ENCODE peak calls at places on chromosomes 7 and 10, in five cellular contexts. S is HFFc6, L is endothelial cell, X is prostate gland, M is left lung. O is an unnamed sample.

GRCh38 chr10:24416248-24416647 is 207.3 kb downstream of the KIAA1217 start:
- DNase-seq in L (no peak), S (no peak), X (peak; percentile 63), M (no peak), O (no peak)

GRCh38 chr7:136976504-136977251 is 108.2 kb downstream of the CHRM2 start:
- DNase-seq in M (no peak), L (no peak), X (no peak), S (no peak), O (no peak)

GRCh38 chr7:94182066-94182465 is 177.9 kb upstream of the BET1 start:
- DNase-seq in S (peak; percentile 82), X (no peak), L (no peak), M (no peak), O (peak; percentile 28)

GRCh38 chr10:132713421-132714095 is 72.4 kb downstream of the NKX6-2 start:
- DNase-seq in L (no peak), S (no peak), X (no peak), M (no peak), O (no peak)

GRCh38 chr10:52674474-52674873 is 98.1 kb downstream of the MBL2 start:
- DNase-seq in X (no peak), S (no peak), L (no peak), M (no peak), O (no peak)

GRCh38 chr10:74825371-74826141 is 844 bp upstream of the KAT6B start:
- DNase-seq in X (no peak), S (no peak), M (no peak), L (peak; percentile 62), O (peak; percentile 57)

GRCh38 chr7:71777278-71777677 is 634.9 kb downstream of the CALN1 start:
- DNase-seq in S (no peak), L (no peak), X (no peak), M (no peak), O (no peak)

GRCh38 chr7:150322833-150323681 is at the start of the genes ACTR3C and LRRC61:
- DNase-seq in S (no peak), M (peak; percentile 74), L (no peak), X (peak; percentile 55), O (peak; percentile 73)

GRCh38 chr7:83130623-83131545 is 31.8 kb downstream of the PCLO start:
- DNase-seq in X (no peak), S (no peak), M (no peak), L (no peak), O (no peak)

GRCh38 chr7:44277391-44277790 is 48.0 kb downstream of the CAMK2B start:
- DNase-seq in M (no peak), S (no peak), L (no peak), X (no peak), O (no peak)

GRCh38 chr7:37092548-37092947 is 356.1 kb downstream of the ELMO1 start:
- DNase-seq in S (no peak), X (no peak), L (no peak), M (no peak), O (no peak)

GRCh38 chr7:18638594-18639452 is 143.3 kb downstream of the HDAC9 start:
- DNase-seq in L (no peak), X (no peak), S (peak; percentile 64), M (no peak), O (peak; percentile 27)

GRCh38 chr7:27168265-27168947 is 3.1 kb upstream of the HOXA9 start:
- DNase-seq in S (peak; percentile 70), M (peak; percentile 37), X (peak; percentile 79), L (no peak), O (no peak)

GRCh38 chr7:97390052-97390451 is 272.6 kb downstream of the SDHAF3 start:
- DNase-seq in X (no peak), L (no peak), M (no peak), S (no peak), O (no peak)

GRCh38 chr7:132345730-132346129 is 230.5 kb downstream of the PLXNA4 start:
- DNase-seq in X (no peak), L (no peak), S (no peak), M (no peak), O (no peak)

GRCh38 chr7:158758563-158759244 is 54.1 kb upstream of the NCAPG2 start:
- DNase-seq in S (no peak), M (no peak), L (no peak), X (no peak), O (no peak)

GRCh38 chr10:111206521-111206920 is 129.7 kb downstream of the ADRA2A start:
- DNase-seq in X (no peak), S (no peak), M (no peak), L (no peak), O (no peak)

GRCh38 chr7:1123721-1124120 is 35.8 kb downstream of the GPER1 start:
- DNase-seq in S (no peak), X (no peak), M (peak; percentile 64), L (peak; percentile 87), O (peak; percentile 66)

GRCh38 chr7:24830440-24831050 is 73.3 kb upstream of the GSDME start:
- DNase-seq in L (no peak), S (no peak), M (no peak), X (no peak), O (no peak)

GRCh38 chr10:94042001-94042813 is 48.5 kb downstream of the PLCE1 start:
- DNase-seq in S (peak; percentile 68), L (no peak), M (no peak), X (no peak), O (peak; percentile 4)

GRCh38 chr10:49484501-49485230 is 54.3 kb downstream of the ERCC6 start:
- DNase-seq in X (no peak), S (peak; percentile 54), M (no peak), L (no peak), O (no peak)

DNA sequence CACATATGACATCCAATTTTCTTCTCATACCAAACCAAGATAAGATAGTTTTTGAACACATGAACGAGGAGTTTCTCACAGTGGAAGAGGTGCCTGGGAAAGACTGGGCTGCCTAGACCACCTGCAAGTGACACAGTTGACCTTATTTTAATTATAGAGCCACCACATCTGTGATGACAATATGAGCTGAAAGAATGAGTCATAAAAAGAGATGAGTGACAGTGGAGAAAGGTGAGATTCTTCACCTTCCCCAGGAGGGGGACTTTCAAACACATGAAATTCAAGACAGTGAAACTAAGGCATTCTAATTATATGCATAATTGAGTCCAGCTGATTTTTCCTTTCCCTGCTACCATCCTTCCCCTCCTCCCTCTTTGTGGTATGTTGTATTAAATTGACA is 475.5 kb downstream of the NXPH1 start:
- DNase-seq in S (no peak), M (no peak), L (no peak), X (no peak), O (no peak)
- TF ChIP-seq CTCF in S (no peak), M (no peak), L (no peak), X (no peak), O (no peak)

GRCh38 chr7:29247962-29248236 is 53.3 kb downstream of the CHN2 start:
- DNase-seq in L (no peak), S (no peak), M (no peak), X (no peak), O (no peak)

GRCh38 chr7:29249860-29250259 is 55.3 kb downstream of the CHN2 start:
- DNase-seq in X (no peak), L (no peak), M (no peak), S (no peak), O (no peak)

GRCh38 chr7:29248713-29249382 is 54.3 kb downstream of the CHN2 start:
- DNase-seq in X (no peak), L (no peak), S (no peak), M (no peak), O (no peak)

GRCh38 chr7:29249383-29249750 is 54.8 kb downstream of the CHN2 start:
- DNase-seq in M (no peak), X (no peak), S (no peak), L (no peak), O (no peak)

DNA sequence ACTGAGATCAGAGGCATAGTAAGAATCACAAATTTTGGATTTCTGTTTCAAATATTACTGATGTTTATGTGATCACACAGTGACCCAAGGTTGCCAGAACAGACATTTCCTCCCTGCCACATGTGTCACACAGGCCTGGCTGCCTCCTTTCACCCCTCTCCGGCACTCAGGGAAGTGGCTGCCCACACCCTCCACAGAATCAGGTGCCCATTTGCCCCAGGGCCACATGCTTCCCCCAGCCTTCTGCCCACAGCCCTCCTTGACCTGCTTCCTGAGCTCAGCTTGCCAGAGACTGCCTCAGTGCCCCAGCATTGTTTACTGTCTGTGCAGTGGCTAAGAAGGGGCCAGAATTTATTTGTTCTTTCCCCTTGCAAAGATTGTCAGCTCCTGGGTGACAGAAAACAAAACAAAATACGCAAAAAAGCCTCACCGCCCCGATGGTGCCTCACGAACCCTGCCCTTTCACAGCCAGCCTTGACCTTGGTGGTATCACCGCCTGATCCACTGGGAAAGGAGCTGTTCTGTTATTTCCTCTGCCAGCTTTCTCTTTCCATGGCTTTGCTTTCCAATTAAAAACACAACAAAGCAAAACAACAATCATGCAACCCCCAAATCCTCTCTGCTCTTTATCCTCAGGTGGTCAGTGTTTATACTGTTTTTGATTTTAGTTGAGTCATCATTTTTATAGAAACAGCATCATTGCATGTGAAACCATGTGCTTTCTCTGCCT is 52.8 kb downstream of the CHN2 start:
- DNase-seq in L (no peak), X (no peak), M (no peak), S (no peak), O (no peak)
- TF ChIP-seq CTCF in L (no peak), X (no peak), M (no peak), S (no peak), O (no peak)

GRCh38 chr10:101029520-101030309 is 1.2 kb downstream of the PDZD7 start:
- DNase-seq in X (no peak), M (no peak), S (no peak), L (peak; percentile 44), O (no peak)
- TF ChIP-seq CTCF in X (no peak), M (no peak), S (peak; percentile 55), L (no peak), O (no peak)

GRCh38 chr10:43219848-43220247 is 47.0 kb downstream of the RASGEF1A start:
- DNase-seq in L (no peak), S (no peak), M (peak; percentile 21), X (no peak), O (no peak)

GRCh38 chr10:43222296-43222695 is 44.6 kb downstream of the RASGEF1A start:
- DNase-seq in X (no peak), M (no peak), L (no peak), S (no peak), O (no peak)

GRCh38 chr10:43223056-43223455 is 43.8 kb downstream of the RASGEF1A start:
- DNase-seq in L (no peak), M (no peak), S (no peak), X (no peak), O (no peak)

GRCh38 chr10:43220971-43221418 is 45.9 kb downstream of the RASGEF1A start:
- DNase-seq in L (no peak), M (peak; percentile 25), S (no peak), X (no peak), O (no peak)

DNA sequence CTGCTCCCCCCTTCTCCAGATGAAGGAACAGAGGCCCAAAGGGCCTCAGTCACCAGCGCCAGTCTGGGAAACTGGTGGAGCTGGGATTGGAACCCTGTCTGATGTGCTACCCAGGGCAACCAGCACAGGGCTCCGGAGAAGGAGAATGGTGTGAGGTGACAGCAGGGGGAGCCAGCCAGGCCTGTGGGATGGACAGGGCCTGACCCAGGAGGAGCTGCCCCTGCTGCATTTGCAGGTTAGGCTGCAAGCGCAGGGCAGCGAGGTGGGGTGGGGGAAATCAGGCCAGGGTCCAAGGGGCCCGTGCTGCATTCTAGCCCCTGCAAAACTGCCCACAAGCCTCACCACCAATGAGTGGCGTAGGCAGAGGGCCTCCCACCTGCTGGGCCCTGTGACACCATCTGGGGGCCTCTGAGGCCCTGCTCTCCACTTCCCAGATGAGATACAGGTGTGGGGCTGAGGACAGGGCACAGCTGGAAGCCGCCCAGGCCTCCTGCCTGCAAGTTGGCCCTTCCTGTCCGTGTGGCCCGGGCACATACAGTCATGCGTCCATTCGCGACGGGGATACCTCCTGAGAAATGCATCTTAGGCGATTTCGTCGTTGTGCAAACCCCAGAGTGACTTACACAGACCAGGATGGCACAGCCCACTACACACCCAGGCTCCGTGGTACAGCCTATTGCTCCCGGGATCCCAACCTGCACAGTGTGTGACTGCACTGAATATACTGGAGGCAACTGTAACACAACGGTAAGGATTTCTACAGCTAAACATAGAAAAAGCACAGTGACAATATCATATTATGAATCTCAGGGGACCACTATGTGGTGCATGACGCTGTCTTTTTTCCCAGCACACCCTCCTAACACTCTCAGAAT is 45.2 kb downstream of the RASGEF1A start:
- DNase-seq in L (peak; percentile 57), X (no peak), S (no peak), M (peak; percentile 23), O (no peak)
- TF ChIP-seq CTCF in L (no peak), X (no peak), S (peak; percentile 58), M (no peak), O (no peak)